ENCODE peak calls at places on chromosomes 4 and X, in seven cellular contexts. Z, K, F, C, W, J and P are unnamed samples.

GRCh38 chrX:79556750-79557149 is 189.6 kb upstream of the ITM2A start:
- DNase-seq in Z (no peak), J (no peak), C (no peak), W (no peak), F (no peak), K (no peak), P (no peak)

GRCh38 chr4:120773641-120774040 is 148.9 kb downstream of the PRDM5 start:
- DNase-seq in Z (no peak), K (no peak), W (no peak), C (no peak), F (no peak), J (no peak), P (no peak)

GRCh38 chr4:137378393-137379290 is 153.7 kb downstream of the PCDH18 start:
- DNase-seq in K (no peak), J (no peak), C (no peak), W (no peak), Z (no peak), F (no peak), P (no peak)

GRCh38 chrX:45006002-45006800 is 133.2 kb downstream of the KDM6A start:
- DNase-seq in K (no peak), C (no peak), J (no peak), F (no peak), Z (no peak), W (peak; percentile 67), P (no peak)

GRCh38 chr4:151202851-151203455 is 74.0 kb upstream of the PRSS48 start:
- DNase-seq in C (no peak), W (no peak), Z (no peak), F (no peak), J (no peak), K (no peak), P (no peak)

GRCh38 chr4:107693132-107693531 is 26.9 kb downstream of the PAPSS1 start:
- DNase-seq in F (no peak), W (no peak), C (no peak), K (no peak), Z (no peak), J (no peak), P (no peak)

GRCh38 chr4:141391771-141392170 is 171.1 kb downstream of the ZNF330 start:
- DNase-seq in K (no peak), C (no peak), Z (no peak), F (no peak), J (no peak), W (no peak), P (no peak)

GRCh38 chrX:1871887-1872286 is 257.0 kb downstream of the ASMT start:
- DNase-seq in J (no peak), C (no peak), Z (no peak), W (no peak), K (no peak), F (no peak), P (no peak)

GRCh38 chr4:114658179-114658578 is 59.6 kb downstream of the UGT8 start:
- DNase-seq in C (no peak), F (no peak), K (no peak), W (no peak), J (no peak), Z (no peak), P (no peak)

GRCh38 chrX:8284131-8284530 is 113.1 kb upstream of the VCX2 start:
- DNase-seq in K (no peak), J (no peak), C (no peak), F (no peak), W (no peak), Z (no peak), P (no peak)

GRCh38 chrX:18873189-18873791 is 110.6 kb downstream of the PHKA2 start:
- DNase-seq in F (no peak), J (no peak), Z (peak; percentile 76), K (no peak), W (peak; percentile 8), C (no peak), P (no peak)

GRCh38 chrX:40054793-40055192 is 43.0 kb downstream of the BCOR start:
- DNase-seq in C (no peak), Z (no peak), K (no peak), J (no peak), W (no peak), F (no peak), P (no peak)

GRCh38 chr4:822361-823092 is 3.4 kb downstream of the CPLX1 start:
- DNase-seq in F (no peak), Z (no peak), W (no peak), C (no peak), J (no peak), K (no peak), P (no peak)

GRCh38 chrX:104255465-104255864 is 732 bp upstream of the ESX1 start:
- DNase-seq in F (no peak), Z (no peak), C (no peak), W (no peak), J (no peak), K (no peak), P (no peak)

DNA sequence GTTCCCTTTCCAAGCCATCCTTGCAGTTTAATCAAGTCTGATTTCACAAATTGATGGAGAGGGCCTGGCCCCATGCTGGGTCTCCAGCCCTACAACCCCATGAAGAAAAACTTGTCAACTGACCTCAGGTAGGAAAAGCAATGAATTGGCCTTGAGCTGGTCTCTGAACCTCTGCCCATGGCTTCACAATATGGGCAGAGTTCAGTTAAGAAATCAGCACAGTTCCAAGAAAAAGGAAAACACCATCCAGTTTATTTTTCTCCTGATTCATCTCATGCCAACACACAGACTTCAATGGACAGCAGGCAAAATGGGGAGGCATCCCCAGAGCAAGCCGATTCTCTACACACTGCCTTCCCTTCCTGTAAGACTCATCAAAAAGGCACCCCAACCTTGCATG is 3.3 kb downstream of the RIPPLY1 start:
- DNase-seq in C (no peak), W (no peak), K (no peak), F (no peak), Z (no peak), J (no peak), P (no peak)
- TF ChIP-seq SIN3A in C (no peak), W (no peak), K (no peak), F (no peak), Z (no peak), J (no peak), P (no peak)

GRCh38 chr4:73224886-73225285 is 33.7 kb downstream of the ANKRD17 start:
- DNase-seq in Z (no peak), C (no peak), W (no peak), J (no peak), K (no peak), F (no peak), P (no peak)

GRCh38 chr4:73222466-73223257 is 35.9 kb downstream of the ANKRD17 start:
- DNase-seq in W (peak; percentile 83), J (peak; percentile 91), Z (peak; percentile 73), K (no peak), C (peak; percentile 75), F (peak; percentile 55), P (peak; percentile 77)

GRCh38 chr4:73221734-73222133 is 36.9 kb downstream of the ANKRD17 start:
- DNase-seq in C (no peak), J (peak; percentile 43), F (no peak), Z (no peak), W (no peak), K (no peak), P (no peak)

GRCh38 chr4:73220815-73221214 is 37.8 kb downstream of the ANKRD17 start:
- DNase-seq in F (no peak), Z (no peak), J (no peak), K (no peak), W (no peak), C (no peak), P (no peak)

GRCh38 chr4:73223258-73223651 is 35.3 kb downstream of the ANKRD17 start:
- DNase-seq in J (no peak), K (no peak), C (no peak), W (no peak), Z (no peak), F (no peak), P (no peak)
- H3K4me3 ChIP-seq in J (peak overlapping the region; percentile 56), K (no peak overlapping the region), C (no peak overlapping the region), W (peak overlapping the region; percentile 68), Z (peak overlapping the region; percentile 71), F (no peak overlapping the region), P (peak overlapping the region; percentile 74)

DNA sequence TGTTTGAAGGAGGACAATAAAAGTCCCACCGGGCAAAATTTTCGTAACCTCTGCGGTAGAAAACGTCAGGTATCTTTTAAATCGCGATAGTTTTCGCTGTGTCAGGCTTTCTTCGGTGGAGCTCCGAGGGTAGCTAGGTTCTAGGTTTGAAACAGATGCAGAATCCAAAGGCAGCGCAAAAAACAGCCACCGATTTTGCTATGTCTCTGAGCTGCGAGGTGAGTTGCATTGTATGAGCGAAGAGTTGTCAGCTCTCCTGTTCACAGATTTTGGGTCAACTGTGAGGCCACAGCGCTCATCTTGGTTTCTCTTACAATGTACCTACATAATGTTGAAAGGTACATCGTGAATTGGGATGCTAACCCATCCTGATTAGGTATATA is 459 bp downstream of the CLCN3 start:
- DNase-seq in K (no peak), W (no peak), F (no peak), C (peak; percentile 16), J (peak; percentile 48), Z (peak; percentile 27), P (no peak)
- TF ChIP-seq SIN3A in K (no peak), W (no peak), F (no peak), C (no peak), J (no peak), Z (no peak), P (no peak)

GRCh38 chrX:65588795-65589194 is 54.2 kb upstream of the LAS1L start:
- DNase-seq in K (no peak), J (no peak), F (no peak), W (no peak), Z (no peak), C (no peak), P (no peak)

GRCh38 chrX:65591206-65591605 is 56.6 kb upstream of the LAS1L start:
- DNase-seq in J (no peak), C (no peak), K (no peak), Z (no peak), W (no peak), F (no peak), P (no peak)

GRCh38 chrX:65586491-65586890 is 51.9 kb upstream of the LAS1L start:
- DNase-seq in F (no peak), J (no peak), K (no peak), C (no peak), W (no peak), Z (no peak), P (no peak)

GRCh38 chrX:65589304-65589703 is 54.7 kb upstream of the LAS1L start:
- DNase-seq in Z (no peak), K (no peak), J (no peak), C (no peak), W (no peak), F (no peak), P (no peak)

DNA sequence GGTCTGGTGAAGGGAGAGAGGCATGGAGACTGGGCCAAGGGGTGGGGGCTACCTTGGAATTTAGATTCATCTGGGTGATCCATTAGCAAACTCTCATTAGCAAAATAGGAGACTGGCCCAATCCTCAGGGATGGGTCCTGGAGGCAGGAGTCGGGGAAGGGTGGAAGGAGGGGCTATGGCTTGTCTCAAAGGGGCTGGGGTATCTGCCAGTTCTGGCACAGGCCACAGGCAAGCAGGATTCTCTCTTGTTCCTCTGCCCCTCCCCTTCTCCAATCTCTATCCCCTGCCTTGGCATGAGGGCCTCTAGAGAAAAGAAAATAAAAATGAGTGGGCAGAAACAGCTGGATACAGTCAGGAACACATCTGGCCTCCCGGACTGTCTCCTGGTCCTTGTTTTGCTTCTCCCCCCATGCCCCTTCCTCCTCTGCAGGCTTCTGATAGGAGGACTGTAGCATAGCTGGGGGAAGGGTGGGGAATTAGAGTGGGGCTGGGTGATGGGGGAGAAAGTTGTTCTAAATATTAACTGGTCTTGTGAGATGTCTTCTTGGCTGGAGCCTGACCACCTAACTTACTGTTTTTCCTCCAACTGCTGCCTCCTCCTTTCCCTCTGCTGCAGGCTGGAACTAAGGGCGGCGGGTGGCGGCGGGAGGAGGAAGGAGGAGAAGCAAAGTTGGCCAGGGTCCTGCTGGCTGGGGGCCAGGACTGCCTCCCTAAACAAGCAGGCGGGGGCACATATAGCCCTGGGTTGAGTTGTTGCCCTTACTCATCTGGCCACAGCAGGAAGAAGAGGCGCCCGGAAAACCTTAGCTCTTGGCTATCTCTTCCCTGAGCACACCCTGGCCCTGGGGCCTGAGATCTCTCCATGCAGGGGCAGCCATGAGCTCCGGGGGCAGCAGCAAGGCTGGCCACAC is 53.3 kb upstream of the LAS1L start:
- DNase-seq in W (no peak), K (no peak), Z (no peak), F (no peak), C (no peak), J (peak; percentile 81), P (no peak)
- H3K4me3 ChIP-seq in W (no peak overlapping the region), K (no peak overlapping the region), Z (no peak overlapping the region), F (no peak overlapping the region), C (no peak overlapping the region), J (peak overlapping the region; percentile 42), P (no peak overlapping the region)